ENCODE peak calls at places on chromosomes 3 and 15, in eight cellular contexts. One of them, this sample, is unnamed.

GRCh38 chr3:66486646-66487045 is 14.2 kb downstream of the LRIG1 start:
- DNase-seq in spleen: no peak
- DNase-seq in Peyer's patch: no peak
- DNase-seq in astrocyte: peak; percentile 92
- DNase-seq in bronchial epithelial cell: peak; percentile 54
- DNase-seq in breast epithelium: no peak
- DNase-seq in H1: no peak
- DNase-seq in GM23338: no peak
- DNase-seq in this sample: no peak

GRCh38 chr3:59246719-59247401 is 197.0 kb upstream of the CFAP20DC start:
- DNase-seq in spleen: no peak
- DNase-seq in Peyer's patch: no peak
- DNase-seq in astrocyte: peak; percentile 45
- DNase-seq in bronchial epithelial cell: no peak
- DNase-seq in breast epithelium: no peak
- DNase-seq in H1: no peak
- DNase-seq in GM23338: no peak
- DNase-seq in this sample: no peak

GRCh38 chr15:75578206-75578947 is 738 bp downstream of the PTPN9 start:
- DNase-seq in spleen: peak; percentile 89
- DNase-seq in Peyer's patch: no peak
- DNase-seq in astrocyte: no peak
- DNase-seq in bronchial epithelial cell: no peak
- DNase-seq in breast epithelium: no peak
- DNase-seq in H1: no peak
- DNase-seq in GM23338: peak; percentile 41
- DNase-seq in this sample: no peak

GRCh38 chr15:70236306-70237103 is 138.8 kb upstream of the TLE3 start:
- DNase-seq in spleen: peak; percentile 58
- DNase-seq in Peyer's patch: peak; percentile 62
- DNase-seq in astrocyte: peak; percentile 84
- DNase-seq in bronchial epithelial cell: peak; percentile 85
- DNase-seq in breast epithelium: no peak
- DNase-seq in H1: no peak
- DNase-seq in GM23338: no peak
- DNase-seq in this sample: peak; percentile 53

GRCh38 chr15:67144609-67145306 is 79.4 kb downstream of the SMAD3 start:
- DNase-seq in spleen: no peak
- DNase-seq in Peyer's patch: no peak
- DNase-seq in astrocyte: peak; percentile 99
- DNase-seq in bronchial epithelial cell: no peak
- DNase-seq in breast epithelium: no peak
- DNase-seq in H1: no peak
- DNase-seq in GM23338: peak; percentile 78
- DNase-seq in this sample: no peak

GRCh38 chr3:36992806-36993325 is at the start of gene EPM2AIP1:
- DNase-seq in spleen: peak; percentile 96
- DNase-seq in Peyer's patch: no peak
- DNase-seq in astrocyte: no peak
- DNase-seq in bronchial epithelial cell: no peak
- DNase-seq in breast epithelium: no peak
- DNase-seq in H1: peak; percentile 100
- DNase-seq in GM23338: peak; percentile 100
- DNase-seq in this sample: no peak

GRCh38 chr3:169363318-169363717 is 300.2 kb downstream of the MECOM start:
- DNase-seq in spleen: no peak
- DNase-seq in Peyer's patch: no peak
- DNase-seq in astrocyte: no peak
- DNase-seq in bronchial epithelial cell: no peak
- DNase-seq in breast epithelium: no peak
- DNase-seq in H1: no peak
- DNase-seq in GM23338: no peak
- DNase-seq in this sample: no peak

GRCh38 chr15:68303134-68303533 is 25.6 kb downstream of the FEM1B start:
- DNase-seq in spleen: no peak
- DNase-seq in Peyer's patch: no peak
- DNase-seq in astrocyte: no peak
- DNase-seq in bronchial epithelial cell: no peak
- DNase-seq in breast epithelium: peak; percentile 13
- DNase-seq in H1: no peak
- DNase-seq in GM23338: no peak
- DNase-seq in this sample: no peak

GRCh38 chr3:14240366-14240765 is 61.7 kb downstream of the LSM3 start:
- DNase-seq in spleen: no peak
- DNase-seq in Peyer's patch: no peak
- DNase-seq in astrocyte: no peak
- DNase-seq in bronchial epithelial cell: no peak
- DNase-seq in breast epithelium: no peak
- DNase-seq in H1: no peak
- DNase-seq in GM23338: no peak
- DNase-seq in this sample: no peak

GRCh38 chr15:73802336-73803105 is 49.4 kb upstream of the INSYN1 start:
- DNase-seq in spleen: peak; percentile 61
- DNase-seq in Peyer's patch: no peak
- DNase-seq in astrocyte: no peak
- DNase-seq in bronchial epithelial cell: no peak
- DNase-seq in breast epithelium: peak; percentile 71
- DNase-seq in H1: no peak
- DNase-seq in GM23338: no peak
- DNase-seq in this sample: no peak

DNA sequence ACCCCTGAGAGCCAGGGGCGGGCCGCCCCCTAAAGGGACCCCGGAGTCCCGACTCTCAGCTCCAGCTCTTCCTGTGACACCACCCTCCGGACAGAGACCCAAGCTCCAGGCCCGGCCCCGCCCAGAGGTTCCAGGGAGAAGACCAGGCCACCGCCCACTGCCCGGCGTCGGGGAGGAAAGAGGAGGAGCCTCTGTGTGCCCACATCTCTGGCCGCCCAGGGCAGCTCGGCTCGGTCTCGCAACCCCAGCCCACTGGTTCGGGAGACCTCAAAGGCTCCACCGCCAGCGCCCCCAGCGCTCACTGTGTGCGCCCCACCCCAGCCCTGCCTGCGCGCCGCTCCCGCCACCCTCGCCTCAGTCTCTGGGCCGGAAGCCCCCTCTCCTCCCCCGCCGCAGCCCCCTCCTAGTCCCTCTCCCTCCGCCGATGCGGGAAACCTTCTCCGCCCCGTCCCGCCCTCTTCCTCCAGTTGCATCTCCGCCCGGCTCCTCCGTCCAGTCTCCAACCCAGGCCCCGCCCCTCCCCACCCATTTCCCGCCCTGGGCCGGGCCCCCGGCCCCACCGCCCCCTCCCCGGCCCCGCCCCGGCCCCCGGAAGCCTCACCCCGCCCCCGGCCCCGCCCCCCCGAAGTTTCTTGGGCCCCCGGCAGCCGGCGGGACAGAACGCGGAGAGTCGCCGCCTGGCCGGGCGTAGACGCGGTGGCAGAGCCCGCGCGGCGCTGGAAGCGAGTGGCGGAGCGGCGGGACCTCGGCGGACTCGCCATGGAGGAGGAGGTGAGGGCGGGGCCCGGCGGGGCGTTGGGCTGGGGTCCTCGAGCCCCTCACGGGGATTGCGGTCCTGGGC is at the start of gene PLEKHO2:
- DNase-seq in spleen: peak; percentile 99
- DNase-seq in Peyer's patch: peak; percentile 95
- DNase-seq in astrocyte: peak; percentile 85
- DNase-seq in bronchial epithelial cell: peak; percentile 69
- DNase-seq in breast epithelium: peak; percentile 93
- DNase-seq in H1: peak; percentile 87
- DNase-seq in GM23338: peak; percentile 99
- DNase-seq in this sample: peak; percentile 63
- TF ChIP-seq CTCF in spleen: peak; percentile 71
- TF ChIP-seq CTCF in Peyer's patch: no peak
- TF ChIP-seq CTCF in astrocyte: no peak
- TF ChIP-seq CTCF in bronchial epithelial cell: no peak
- TF ChIP-seq CTCF in breast epithelium: no peak
- TF ChIP-seq CTCF in H1: peak; percentile 28
- TF ChIP-seq CTCF in GM23338: no peak
- TF ChIP-seq CTCF in this sample: peak; percentile 5

DNA sequence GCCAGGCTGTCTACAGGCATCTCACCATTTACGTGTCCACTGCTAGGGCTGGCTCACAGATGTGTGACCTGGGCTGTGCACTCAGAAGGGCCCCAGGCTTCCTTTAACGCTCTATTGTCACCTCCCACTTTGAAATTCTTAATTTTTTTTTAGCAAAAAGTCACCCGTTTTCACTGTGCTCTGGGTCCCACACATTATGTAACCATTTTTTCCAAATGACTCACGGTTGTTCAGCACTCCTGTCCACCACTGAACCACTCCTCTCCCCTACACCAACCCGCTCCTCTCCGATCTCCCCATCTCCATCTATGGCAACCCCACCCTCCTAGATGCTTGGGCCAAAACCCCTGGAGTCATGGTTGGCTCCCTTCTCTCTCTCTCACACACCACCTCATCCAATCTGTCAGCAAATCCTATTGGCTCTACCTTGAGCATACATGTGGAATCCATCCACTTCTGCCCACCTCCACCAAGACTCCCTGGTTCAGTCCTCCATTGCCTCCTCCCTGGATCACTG is 41.1 kb upstream of the LINGO1 start:
- DNase-seq in spleen: no peak
- DNase-seq in Peyer's patch: no peak
- DNase-seq in astrocyte: no peak
- DNase-seq in bronchial epithelial cell: no peak
- DNase-seq in breast epithelium: no peak
- DNase-seq in H1: no peak
- DNase-seq in GM23338: no peak
- DNase-seq in this sample: no peak
- H3K27me3 ChIP-seq in spleen: no peaks in the 10 kb centered on the region
- H3K27me3 ChIP-seq in Peyer's patch: no peaks in the 10 kb centered on the region
- H3K27me3 ChIP-seq in astrocyte: peaks cover 21% of the 10 kb centered on the region
- H3K27me3 ChIP-seq in bronchial epithelial cell: peaks cover 2% of the 10 kb centered on the region
- H3K27me3 ChIP-seq in breast epithelium: no peaks in the 10 kb centered on the region
- H3K27me3 ChIP-seq in H1: no peaks in the 10 kb centered on the region
- H3K27me3 ChIP-seq in GM23338: no peaks in the 10 kb centered on the region
- H3K27me3 ChIP-seq in this sample: peaks cover 32% of the 10 kb centered on the region

GRCh38 chr3:5198986-5199731 is 11.7 kb downstream of the EDEM1 start:
- DNase-seq in spleen: no peak
- DNase-seq in Peyer's patch: peak; percentile 48
- DNase-seq in astrocyte: no peak
- DNase-seq in bronchial epithelial cell: no peak
- DNase-seq in breast epithelium: no peak
- DNase-seq in H1: no peak
- DNase-seq in GM23338: no peak
- DNase-seq in this sample: no peak
- H3K36me3 ChIP-seq in spleen: peaks cover 42% of the 10 kb centered on the region
- H3K36me3 ChIP-seq in Peyer's patch: peaks cover 50% of the 10 kb centered on the region
- H3K36me3 ChIP-seq in astrocyte: peaks cover 38% of the 10 kb centered on the region
- H3K36me3 ChIP-seq in bronchial epithelial cell: peaks cover 24% of the 10 kb centered on the region
- H3K36me3 ChIP-seq in breast epithelium: no peaks in the 10 kb centered on the region
- H3K36me3 ChIP-seq in H1: no peaks in the 10 kb centered on the region
- H3K36me3 ChIP-seq in GM23338: peaks cover 19% of the 10 kb centered on the region
- H3K36me3 ChIP-seq in this sample: peaks cover 3% of the 10 kb centered on the region

GRCh38 chr3:78204977-78205376 is 1165.1 kb downstream of the ROBO2 start:
- DNase-seq in spleen: no peak
- DNase-seq in Peyer's patch: no peak
- DNase-seq in astrocyte: peak; percentile 83
- DNase-seq in bronchial epithelial cell: peak; percentile 45
- DNase-seq in breast epithelium: no peak
- DNase-seq in H1: no peak
- DNase-seq in GM23338: peak; percentile 46
- DNase-seq in this sample: peak; percentile 14
- TF ChIP-seq CTCF in spleen: no peak
- TF ChIP-seq CTCF in Peyer's patch: no peak
- TF ChIP-seq CTCF in astrocyte: peak; percentile 27
- TF ChIP-seq CTCF in bronchial epithelial cell: no peak
- TF ChIP-seq CTCF in breast epithelium: no peak
- TF ChIP-seq CTCF in H1: peak; percentile 31
- TF ChIP-seq CTCF in GM23338: peak; percentile 28
- TF ChIP-seq CTCF in this sample: no peak

GRCh38 chr3:45794177-45794560 is 2.2 kb downstream of the SLC6A20 start:
- DNase-seq in spleen: no peak
- DNase-seq in Peyer's patch: no peak
- DNase-seq in astrocyte: no peak
- DNase-seq in bronchial epithelial cell: no peak
- DNase-seq in breast epithelium: no peak
- DNase-seq in H1: no peak
- DNase-seq in GM23338: no peak
- DNase-seq in this sample: no peak

GRCh38 chr3:45793482-45794176 is 2.7 kb downstream of the SLC6A20 start:
- DNase-seq in spleen: no peak
- DNase-seq in Peyer's patch: no peak
- DNase-seq in astrocyte: no peak
- DNase-seq in bronchial epithelial cell: peak; percentile 29
- DNase-seq in breast epithelium: peak; percentile 13
- DNase-seq in H1: no peak
- DNase-seq in GM23338: no peak
- DNase-seq in this sample: no peak

GRCh38 chr3:45790611-45791010 is 5.7 kb downstream of the SLC6A20 start:
- DNase-seq in spleen: no peak
- DNase-seq in Peyer's patch: no peak
- DNase-seq in astrocyte: no peak
- DNase-seq in bronchial epithelial cell: no peak
- DNase-seq in breast epithelium: no peak
- DNase-seq in H1: no peak
- DNase-seq in GM23338: no peak
- DNase-seq in this sample: no peak

GRCh38 chr3:45792036-45792435 is 4.3 kb downstream of the SLC6A20 start:
- DNase-seq in spleen: no peak
- DNase-seq in Peyer's patch: no peak
- DNase-seq in astrocyte: no peak
- DNase-seq in bronchial epithelial cell: no peak
- DNase-seq in breast epithelium: peak; percentile 7
- DNase-seq in H1: no peak
- DNase-seq in GM23338: no peak
- DNase-seq in this sample: no peak

DNA sequence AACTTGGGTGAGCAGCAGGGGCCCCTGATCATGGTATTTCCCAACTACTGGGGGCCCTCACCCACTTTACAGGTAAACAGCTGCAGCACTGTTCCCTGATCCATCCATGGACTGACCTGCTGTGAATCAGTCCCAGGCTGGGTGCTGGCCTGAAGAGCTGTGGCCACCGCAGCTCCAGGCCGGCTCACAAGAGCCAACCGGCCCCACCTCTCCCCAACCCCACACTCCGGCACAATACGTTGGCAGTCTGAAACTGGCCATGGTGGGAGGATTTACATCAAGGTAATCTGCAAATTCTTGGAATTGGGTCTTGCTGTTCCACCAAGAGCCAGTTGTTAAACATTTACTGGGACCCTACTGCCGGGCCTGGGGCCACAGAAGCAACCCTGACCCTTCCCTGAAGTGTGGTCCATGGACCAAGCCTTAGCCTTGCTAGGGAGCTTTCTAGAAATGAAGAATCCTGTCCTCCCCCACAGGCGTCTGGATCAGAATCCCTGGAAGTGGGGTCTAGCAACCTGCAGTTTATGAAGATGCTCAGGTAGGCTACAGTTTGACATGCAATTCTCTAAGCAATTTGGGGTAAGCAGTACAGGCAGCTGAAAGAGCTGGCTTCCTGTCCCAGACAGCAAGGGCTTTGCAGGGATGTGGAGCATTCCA is 3.7 kb downstream of the SLC6A20 start:
- DNase-seq in spleen: no peak
- DNase-seq in Peyer's patch: no peak
- DNase-seq in astrocyte: no peak
- DNase-seq in bronchial epithelial cell: no peak
- DNase-seq in breast epithelium: peak; percentile 11
- DNase-seq in H1: no peak
- DNase-seq in GM23338: no peak
- DNase-seq in this sample: no peak
- H3K27me3 ChIP-seq in spleen: peaks cover 4% of the 10 kb centered on the region
- H3K27me3 ChIP-seq in Peyer's patch: no peaks in the 10 kb centered on the region
- H3K27me3 ChIP-seq in astrocyte: peaks cover 60% of the 10 kb centered on the region
- H3K27me3 ChIP-seq in bronchial epithelial cell: peaks cover 20% of the 10 kb centered on the region
- H3K27me3 ChIP-seq in breast epithelium: peaks cover 3% of the 10 kb centered on the region
- H3K27me3 ChIP-seq in H1: peaks cover 35% of the 10 kb centered on the region
- H3K27me3 ChIP-seq in GM23338: peaks cover 46% of the 10 kb centered on the region
- H3K27me3 ChIP-seq in this sample: peaks cover 9% of the 10 kb centered on the region

This sample was measured in kidney epithelial cell.